ENCODE peak calls at places on chromosome 15, in nine cellular contexts. E, I, A, C, Q, H, L, J and D are unnamed samples.

GRCh38 chr15:35690089-35690488 is 144.1 kb upstream of the DPH6 start:
- DNase-seq in E (no peak), I (no peak), A (no peak), C (no peak), Q (no peak), H (no peak), L (no peak), J (no peak), D (no peak)

GRCh38 chr15:45307230-45307924 is 55.3 kb downstream of the SLC28A2 start:
- DNase-seq in E (no peak), I (no peak), A (no peak), C (peak; percentile 23), Q (peak; percentile 53), H (peak; percentile 59), L (peak; percentile 33), J (peak; percentile 32), D (no peak)

GRCh38 chr15:33324609-33325008 is 13.8 kb downstream of the RYR3 start:
- DNase-seq in E (no peak), I (no peak), A (no peak), C (no peak), Q (no peak), H (no peak), L (peak; percentile 50), J (no peak), D (no peak)

GRCh38 chr15:25249236-25250010 is 189.4 kb downstream of the UBE3A start:
- DNase-seq in E (peak; percentile 13), I (no peak), A (peak; percentile 46), C (no peak), Q (no peak), H (no peak), L (no peak), J (no peak), D (no peak)

GRCh38 chr15:44010114-44010513 is 183.3 kb downstream of the WDR76 start:
- DNase-seq in E (no peak), I (no peak), A (no peak), C (no peak), Q (no peak), H (peak; percentile 83), L (no peak), J (no peak), D (no peak)

GRCh38 chr15:75904241-75904631 is 558 bp downstream of the FBXO22 start:
- DNase-seq in E (peak; percentile 29), I (peak; percentile 32), A (peak; percentile 71), C (peak; percentile 59), Q (peak; percentile 43), H (peak; percentile 39), L (peak; percentile 44), J (no peak), D (no peak)

GRCh38 chr15:100902436-100903190 is 16.5 kb upstream of the LRRK1 start:
- DNase-seq in E (peak; percentile 79), I (no peak), A (peak; percentile 83), C (no peak), Q (peak; percentile 7), H (peak; percentile 89), L (peak; percentile 30), J (no peak), D (peak; percentile 69)

GRCh38 chr15:37014137-37014536 is 86.2 kb downstream of the MEIS2 start:
- DNase-seq in E (no peak), I (no peak), A (no peak), C (no peak), Q (no peak), H (no peak), L (no peak), J (no peak), D (no peak)

GRCh38 chr15:60917469-60918130 is 311.5 kb downstream of the RORA start:
- DNase-seq in E (peak; percentile 63), I (no peak), A (no peak), C (no peak), Q (no peak), H (peak; percentile 18), L (no peak), J (no peak), D (no peak)

GRCh38 chr15:74723754-74724334 is 1.5 kb downstream of the CYP1A1 start:
- DNase-seq in E (no peak), I (peak; percentile 82), A (no peak), C (peak; percentile 47), Q (peak; percentile 82), H (peak; percentile 46), L (peak; percentile 54), J (peak; percentile 77), D (no peak)

GRCh38 chr15:27328616-27329015 is 357.6 kb downstream of the GABRG3 start:
- DNase-seq in E (no peak), I (no peak), A (no peak), C (no peak), Q (no peak), H (no peak), L (no peak), J (no peak), D (no peak)

GRCh38 chr15:41979493-41980266 is 7.3 kb upstream of the EHD4 start:
- DNase-seq in E (no peak), I (no peak), A (no peak), C (no peak), Q (no peak), H (no peak), L (no peak), J (no peak), D (no peak)

GRCh38 chr15:70376929-70377691 is 279.4 kb upstream of the TLE3 start:
- DNase-seq in E (peak; percentile 75), I (no peak), A (peak; percentile 72), C (no peak), Q (no peak), H (peak; percentile 2), L (no peak), J (no peak), D (no peak)

GRCh38 chr15:25170113-25170731 is 215.4 kb downstream of the SNRPN start:
- DNase-seq in E (peak; percentile 13), I (no peak), A (peak; percentile 44), C (no peak), Q (no peak), H (no peak), L (no peak), J (no peak), D (no peak)

GRCh38 chr15:98899266-98900021 is 108.1 kb downstream of the PGPEP1L start:
- DNase-seq in E (no peak), I (no peak), A (no peak), C (no peak), Q (no peak), H (no peak), L (no peak), J (no peak), D (no peak)
- H3K27ac ChIP-seq in E (no peak overlapping the region), I (peak overlapping the region; percentile 82), A (no peak overlapping the region), C (peak overlapping the region; percentile 94), Q (no peak overlapping the region), H (peak overlapping the region; percentile 73), L (no peak overlapping the region), J (no peak overlapping the region), D (peak overlapping the region; percentile 94)

GRCh38 chr15:72502220-72502809 is 28.2 kb downstream of the ARIH1 start:
- DNase-seq in E (no peak), I (no peak), A (no peak), C (no peak), Q (no peak), H (no peak), L (no peak), J (no peak), D (no peak)
- H3K27ac ChIP-seq in E (no peak overlapping the region), I (no peak overlapping the region), A (no peak overlapping the region), C (no peak overlapping the region), Q (no peak overlapping the region), H (no peak overlapping the region), L (no peak overlapping the region), J (no peak overlapping the region), D (no peak overlapping the region)

GRCh38 chr15:90597477-90598052 is 67.8 kb downstream of the CRTC3 start:
- DNase-seq in E (no peak), I (no peak), A (no peak), C (no peak), Q (no peak), H (no peak), L (peak; percentile 70), J (no peak), D (no peak)

GRCh38 chr15:90594297-90594696 is 64.6 kb downstream of the CRTC3 start:
- DNase-seq in E (peak; percentile 83), I (no peak), A (peak; percentile 90), C (peak; percentile 72), Q (no peak), H (no peak), L (peak; percentile 93), J (no peak), D (peak; percentile 60)

GRCh38 chr15:90596943-90597342 is 67.2 kb downstream of the CRTC3 start:
- DNase-seq in E (no peak), I (no peak), A (no peak), C (no peak), Q (no peak), H (no peak), L (peak; percentile 24), J (no peak), D (no peak)

GRCh38 chr15:90593469-90594158 is 63.9 kb downstream of the CRTC3 start:
- DNase-seq in E (peak; percentile 39), I (no peak), A (no peak), C (no peak), Q (no peak), H (no peak), L (no peak), J (no peak), D (no peak)

GRCh38 chr15:90595760-90596155 is 66.0 kb downstream of the CRTC3 start:
- DNase-seq in E (no peak), I (no peak), A (no peak), C (no peak), Q (no peak), H (no peak), L (peak; percentile 61), J (no peak), D (no peak)
- H3K27ac ChIP-seq in E (no peak overlapping the region), I (no peak overlapping the region), A (peak overlapping the region; percentile 81), C (peak overlapping the region; percentile 28), Q (no peak overlapping the region), H (no peak overlapping the region), L (peak overlapping the region; percentile 91), J (no peak overlapping the region), D (no peak overlapping the region)

GRCh38 chr15:49467782-49468181 is 44.7 kb downstream of the FGF7 start:
- DNase-seq in E (no peak), I (no peak), A (no peak), C (no peak), Q (no peak), H (no peak), L (no peak), J (no peak), D (no peak)

GRCh38 chr15:49472338-49472737 is 49.3 kb downstream of the FGF7 start:
- DNase-seq in E (no peak), I (no peak), A (no peak), C (no peak), Q (no peak), H (no peak), L (no peak), J (no peak), D (no peak)

GRCh38 chr15:49471733-49472132 is 48.7 kb downstream of the FGF7 start:
- DNase-seq in E (no peak), I (no peak), A (no peak), C (no peak), Q (no peak), H (no peak), L (no peak), J (no peak), D (no peak)

GRCh38 chr15:49466119-49466518 is 43.1 kb downstream of the FGF7 start:
- DNase-seq in E (no peak), I (no peak), A (no peak), C (no peak), Q (no peak), H (no peak), L (no peak), J (no peak), D (no peak)

DNA sequence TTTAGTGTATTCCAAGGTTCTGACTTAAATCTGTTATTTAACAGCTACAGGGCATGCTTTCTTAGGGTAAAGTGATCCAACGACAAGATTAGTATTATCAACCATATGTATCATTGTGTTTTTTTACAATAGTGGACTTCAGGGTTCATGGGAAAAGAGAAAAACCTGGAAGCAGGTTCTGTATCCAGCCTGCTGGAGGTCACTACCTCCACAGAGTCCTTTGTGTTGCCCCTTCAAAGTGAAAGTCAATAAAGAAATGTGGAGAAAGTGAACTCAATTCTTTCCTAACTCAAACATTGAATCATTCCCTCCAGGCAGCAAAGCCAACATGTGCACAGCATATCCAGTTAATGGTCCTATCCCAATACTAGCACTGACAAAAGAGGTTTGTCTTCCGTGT is 45.4 kb downstream of the FGF7 start:
- DNase-seq in E (no peak), I (no peak), A (no peak), C (no peak), Q (peak; percentile 59), H (peak; percentile 51), L (no peak), J (no peak), D (peak; percentile 5)
- H3K27ac ChIP-seq in E (no peak overlapping the region), I (no peak overlapping the region), A (no peak overlapping the region), C (no peak overlapping the region), Q (no peak overlapping the region), H (peak overlapping the region; percentile 12), L (no peak overlapping the region), J (no peak overlapping the region), D (no peak overlapping the region)